ENCODE peak calls at places on chromosomes 4 and X, in ten cellular contexts. J is foreskin fibroblast, I is heart left ventricle, R is astrocyte of the cerebellum, P is fibroblast of mammary gland, S is cardiac fibroblast, W is AG10803, E is IMR-90, M is body of pancreas, F is A673. Y is an unnamed sample.

GRCh38 chrX:12138366-12139313 is at the start of gene FRMPD4:
- DNase-seq in I (peak; percentile 6), P (peak; percentile 20), F (no peak), M (no peak), E (peak; percentile 24), R (no peak), W (peak; percentile 39), J (peak; percentile 36), S (peak; percentile 56), Y (no peak)

GRCh38 chrX:129876734-129877395 is 29.1 kb upstream of the UTP14A start:
- DNase-seq in R (peak; percentile 64), S (peak; percentile 10), M (no peak), E (peak; percentile 29), P (peak; percentile 42), J (peak; percentile 59), F (peak; percentile 7), W (peak; percentile 69), I (no peak), Y (peak; percentile 31)

GRCh38 chr4:7195546-7196282 is 3.4 kb downstream of the SORCS2 start:
- DNase-seq in J (peak; percentile 36), W (peak; percentile 53), R (no peak), I (no peak), E (no peak), F (no peak), P (peak; percentile 55), M (no peak), S (peak; percentile 34), Y (no peak)

GRCh38 chr4:86927843-86928395 is 6.9 kb upstream of the AFF1 start:
- DNase-seq in R (peak; percentile 73), P (peak; percentile 100), W (peak; percentile 97), F (no peak), M (no peak), S (peak; percentile 98), E (peak; percentile 99), J (peak; percentile 98), I (no peak), Y (peak; percentile 99)

GRCh38 chr4:26885912-26886274 is 25.3 kb downstream of the STIM2 start:
- DNase-seq in J (no peak), F (no peak), I (no peak), R (no peak), E (no peak), M (no peak), P (no peak), W (no peak), S (no peak), Y (no peak)

GRCh38 chr4:165199286-165199685 is 8.1 kb upstream of the KLHL2 start:
- DNase-seq in R (no peak), M (no peak), I (no peak), F (no peak), W (no peak), P (no peak), S (no peak), J (no peak), E (no peak), Y (no peak)

GRCh38 chr4:51853027-51853682 is 10.2 kb downstream of the DCUN1D4 start:
- DNase-seq in W (no peak), S (no peak), I (no peak), M (no peak), J (no peak), E (peak; percentile 17), P (no peak), F (no peak), R (no peak), Y (no peak)

GRCh38 chrX:21993265-21993664 is 38.9 kb upstream of the PHEX start:
- DNase-seq in W (no peak), M (no peak), J (no peak), S (peak; percentile 33), I (peak; percentile 11), P (no peak), E (no peak), R (no peak), F (no peak), Y (no peak)

GRCh38 chr4:74283614-74284013 is 24.7 kb upstream of the EPGN start:
- DNase-seq in I (no peak), S (peak; percentile 42), P (peak; percentile 73), W (peak; percentile 52), E (peak; percentile 51), M (no peak), F (no peak), J (peak; percentile 82), R (peak; percentile 13), Y (peak; percentile 48)

GRCh38 chrX:79365591-79365990 is 1.5 kb downstream of the ITM2A start:
- DNase-seq in M (no peak), J (no peak), E (no peak), F (no peak), I (no peak), P (no peak), S (no peak), R (no peak), W (no peak), Y (no peak)
- H3K4me3 ChIP-seq in M (no peak overlapping the region), J (no peak overlapping the region), E (no peak overlapping the region), F (peak overlapping the region; percentile 69), I (peak overlapping the region; percentile 61), P (no peak overlapping the region), S (no peak overlapping the region), R (no peak overlapping the region), W (no peak overlapping the region), Y (no peak overlapping the region)

GRCh38 chr4:162837679-162838078 is 329.0 kb downstream of the NAF1 start:
- DNase-seq in S (no peak), F (no peak), R (no peak), E (no peak), I (no peak), M (no peak), P (no peak), W (no peak), J (no peak), Y (no peak)

GRCh38 chr4:162841769-162842168 is 324.9 kb downstream of the NAF1 start:
- DNase-seq in J (no peak), I (no peak), S (no peak), R (no peak), W (no peak), P (no peak), E (no peak), F (no peak), M (no peak), Y (no peak)

GRCh38 chr4:162837241-162837640 is 329.4 kb downstream of the NAF1 start:
- DNase-seq in I (no peak), F (no peak), P (no peak), W (no peak), M (no peak), J (no peak), R (no peak), E (no peak), S (no peak), Y (no peak)

GRCh38 chr4:162838671-162839070 is 328.0 kb downstream of the NAF1 start:
- DNase-seq in P (no peak), S (no peak), R (no peak), I (no peak), J (no peak), M (no peak), F (no peak), W (no peak), E (no peak), Y (no peak)

DNA sequence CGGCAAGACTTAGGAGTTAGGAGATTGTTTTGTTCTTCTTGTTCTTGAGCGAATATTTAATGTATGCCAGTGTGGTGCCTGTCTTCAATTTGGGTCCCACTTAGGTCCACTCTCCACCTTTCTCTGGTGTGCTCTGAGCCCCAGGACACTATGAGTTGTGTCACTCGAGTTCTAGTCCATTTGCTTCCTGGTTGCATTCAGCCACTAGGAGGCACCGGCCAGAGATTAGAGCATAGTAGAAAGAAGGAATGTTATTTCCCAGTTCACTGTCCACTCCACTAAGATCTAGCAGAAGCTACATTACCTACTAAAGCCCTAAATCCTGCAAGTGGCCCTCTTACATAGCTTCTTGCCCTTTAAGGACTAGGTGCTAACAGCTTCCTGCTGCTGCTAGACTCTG is 326.9 kb downstream of the NAF1 start:
- DNase-seq in P (no peak), W (no peak), J (no peak), R (no peak), E (no peak), S (no peak), M (no peak), F (no peak), I (no peak), Y (no peak)
- TF ChIP-seq CTCF in P (no peak), W (no peak), J (no peak), R (no peak), E (no peak), S (no peak), M (no peak), F (peak; percentile 42), I (no peak), Y (peak; percentile 14)

DNA sequence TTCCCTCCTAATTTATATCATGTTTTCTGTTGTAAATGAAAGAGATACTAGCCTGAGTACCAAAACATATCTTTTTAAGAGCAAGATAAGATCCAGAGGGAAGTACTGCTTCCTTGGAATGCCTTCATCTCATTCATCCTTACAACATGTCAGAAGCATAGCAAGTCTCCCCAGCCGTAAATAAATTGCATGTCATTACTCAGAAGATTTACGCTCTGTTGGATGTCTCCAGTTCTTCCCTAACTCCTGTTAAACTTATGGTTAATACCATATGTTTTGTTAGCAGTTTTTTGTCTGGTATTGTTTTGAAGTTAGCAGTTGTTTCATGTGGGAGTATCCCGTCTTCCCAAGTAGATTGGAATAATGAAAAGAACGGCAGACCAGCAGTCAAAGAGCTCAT is 7.5 kb upstream of the GPC3 start:
- DNase-seq in M (no peak), F (no peak), I (no peak), P (no peak), R (no peak), E (no peak), J (no peak), W (no peak), S (no peak), Y (no peak)
- H3K4me3 ChIP-seq in M (no peak overlapping the region), F (no peak overlapping the region), I (no peak overlapping the region), P (no peak overlapping the region), R (no peak overlapping the region), E (no peak overlapping the region), J (no peak overlapping the region), W (no peak overlapping the region), S (no peak overlapping the region), Y (no peak overlapping the region)

DNA sequence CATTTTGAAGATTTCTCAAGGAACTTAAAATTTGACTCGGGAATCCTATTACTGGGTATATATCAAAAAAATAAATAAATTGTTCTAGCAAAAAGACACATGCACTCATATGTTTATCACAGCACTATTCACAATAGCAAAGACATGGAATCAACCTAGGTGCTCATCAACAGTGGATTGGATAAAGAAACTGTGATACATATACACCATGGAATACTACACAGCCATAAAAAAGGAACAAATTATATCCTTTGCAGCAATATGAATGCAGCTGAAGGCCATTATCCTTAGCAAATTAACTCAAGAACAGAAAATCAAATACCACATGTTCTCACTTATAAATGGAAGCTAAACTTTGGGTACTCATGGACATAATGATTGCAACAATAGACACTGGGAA is 97.4 kb downstream of the CENPC start:
- DNase-seq in E (no peak), F (no peak), W (no peak), I (no peak), S (no peak), J (no peak), M (no peak), R (no peak), P (no peak), Y (no peak)
- TF ChIP-seq CTCF in E (no peak), F (no peak), W (no peak), I (no peak), S (no peak), J (no peak), M (no peak), R (no peak), P (no peak), Y (no peak)

DNA sequence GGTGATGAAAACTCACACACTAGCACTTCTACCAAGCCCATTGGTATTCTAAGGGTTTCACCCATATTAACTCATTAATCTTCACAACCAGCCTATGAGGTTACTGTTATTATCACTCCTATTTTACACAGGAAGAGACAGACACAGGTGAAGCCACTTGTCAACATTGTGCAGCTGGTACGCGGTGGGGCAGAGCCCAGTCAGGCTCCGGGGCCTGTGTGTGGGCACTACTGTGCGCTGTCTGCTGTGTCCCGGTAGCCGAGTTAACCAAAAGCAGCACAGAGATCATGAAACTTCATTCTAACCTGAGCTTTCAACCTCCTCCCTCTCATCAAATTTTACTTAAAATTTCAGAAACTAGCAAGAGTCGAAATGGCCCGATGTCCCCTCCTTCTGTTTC is 111.3 kb downstream of the PHKA2 start:
- DNase-seq in R (no peak), J (no peak), F (no peak), W (no peak), I (no peak), M (no peak), E (no peak), S (no peak), P (no peak), Y (no peak)
- H3K4me3 ChIP-seq in R (no peak overlapping the region), J (no peak overlapping the region), F (no peak overlapping the region), W (no peak overlapping the region), I (no peak overlapping the region), M (no peak overlapping the region), E (no peak overlapping the region), S (no peak overlapping the region), P (no peak overlapping the region), Y (no peak overlapping the region)

Y was measured in epithelial cell of proximal tubule.